ENCODE peak calls at places on chromosomes 7 and 10, in five cellular contexts. V is activated CD8-positive, alpha-beta memory T cell treated with anti-CD3 and anti-CD28 coated beads for 1 hour; O is IMR-90; R is astrocyte; A is heart left ventricle. U is an unnamed sample.

GRCh38 chr10:11165591-11166543 is 148.2 kb downstream of the CELF2 start:
- DNase-seq in V (no peak), O (no peak), R (no peak), A (peak), U (peak)

GRCh38 chr10:80413152-80413996 is 5.0 kb downstream of the PRXL2A start:
- DNase-seq in V (no peak), O (peak), R (peak), A (no peak), U (peak)

GRCh38 chr10:104350146-104350635 is 3.4 kb upstream of the CFAP58 start:
- DNase-seq in V (no peak), O (peak), R (peak), A (no peak), U (peak)

GRCh38 chr10:101558206-101558605 is 29.9 kb downstream of the POLL start:
- DNase-seq in V (no peak), O (no peak), R (no peak), A (no peak), U (no peak)

GRCh38 chr7:22481726-22482125 is 18.3 kb downstream of the STEAP1B start:
- DNase-seq in V (no peak), O (no peak), R (peak), A (peak), U (no peak)

GRCh38 chr10:119199231-119199992 is 8.0 kb upstream of the GRK5 start:
- DNase-seq in V (no peak), O (peak), R (peak), A (peak), U (peak)

GRCh38 chr7:131226116-131226562 is 101.5 kb upstream of the MKLN1 start:
- DNase-seq in V (no peak), O (peak), R (no peak), A (no peak), U (no peak)

GRCh38 chr10:13348216-13349017 is at the start of gene SEPHS1:
- DNase-seq in V (peak), O (peak), R (peak), A (peak), U (peak)

GRCh38 chr10:79059859-79060379 is 8.8 kb upstream of the ZMIZ1 start:
- DNase-seq in V (no peak), O (no peak), R (no peak), A (no peak), U (no peak)

GRCh38 chr10:13555884-13556529 is 27.2 kb upstream of the BEND7 start:
- DNase-seq in V (no peak), O (no peak), R (no peak), A (no peak), U (no peak)

GRCh38 chr10:70296406-70296899 is 12.6 kb upstream of the NPFFR1 start:
- DNase-seq in V (no peak), O (peak), R (peak), A (peak), U (peak)

GRCh38 chr7:38369816-38370493 is 96.5 kb upstream of the TARP start:
- DNase-seq in V (peak), O (peak), R (no peak), A (peak), U (peak)

GRCh38 chr10:24900888-24901685 is 51.3 kb downstream of the PRTFDC1 start:
- DNase-seq in V (no peak), O (no peak), R (no peak), A (no peak), U (no peak)

GRCh38 chr7:81743201-81743600 is 26.6 kb downstream of the HGF start:
- DNase-seq in V (no peak), O (no peak), R (no peak), A (no peak), U (no peak)